ENCODE peak calls at places on chromosomes 6 and 20, in ten cellular contexts. One of them, this sample, is unnamed.

GRCh38 chr6:35014786-35015185 is 125.7 kb downstream of the ANKS1A start:
- DNase-seq in C1 segment of cervical spinal cord: no peak
- DNase-seq in activated CD4-positive, alpha-beta T cell treated with anti-CD3 and anti-CD28 coated beads, Interleukin-2, amount 10 ng/mL, durations not matched to agents 7 days and 5 days: no peak
- DNase-seq in NCI-H510A treated with DMSO at 0.1 percent for 48 hours: no peak
- DNase-seq in GF-D8: no peak
- DNase-seq in RWPE1: peak
- DNase-seq in activated CD4-positive, alpha-beta memory T cell treated with anti-CD3 and anti-CD28 coated beads for 36 hours: no peak
- DNase-seq in KBM-7: no peak
- DNase-seq in NCI-H1417: no peak
- DNase-seq in RCC 7860: peak
- DNase-seq in this sample: peak

GRCh38 chr6:683742-684440 is 9.0 kb downstream of the EXOC2 start:
- DNase-seq in KBM-7: peak
- DNase-seq in GF-D8: peak
- DNase-seq in NCI-H1417: peak
- DNase-seq in NCI-H510A treated with DMSO at 0.1 percent for 48 hours: peak
- DNase-seq in activated CD4-positive, alpha-beta T cell treated with anti-CD3 and anti-CD28 coated beads, Interleukin-2, amount 10 ng/mL, durations not matched to agents 7 days and 5 days: peak
- DNase-seq in activated CD4-positive, alpha-beta memory T cell treated with anti-CD3 and anti-CD28 coated beads for 36 hours: no peak
- DNase-seq in RCC 7860: peak
- DNase-seq in C1 segment of cervical spinal cord: no peak
- DNase-seq in RWPE1: no peak
- DNase-seq in this sample: no peak

GRCh38 chr6:169498887-169499513 is 202.8 kb downstream of the WDR27 start:
- DNase-seq in NCI-H510A treated with DMSO at 0.1 percent for 48 hours: no peak
- DNase-seq in activated CD4-positive, alpha-beta T cell treated with anti-CD3 and anti-CD28 coated beads, Interleukin-2, amount 10 ng/mL, durations not matched to agents 7 days and 5 days: no peak
- DNase-seq in RCC 7860: no peak
- DNase-seq in C1 segment of cervical spinal cord: no peak
- DNase-seq in NCI-H1417: no peak
- DNase-seq in RWPE1: no peak
- DNase-seq in KBM-7: no peak
- DNase-seq in activated CD4-positive, alpha-beta memory T cell treated with anti-CD3 and anti-CD28 coated beads for 36 hours: no peak
- DNase-seq in GF-D8: no peak
- DNase-seq in this sample: no peak

GRCh38 chr20:46572181-46572580 is 21.7 kb upstream of the OCSTAMP start:
- DNase-seq in KBM-7: no peak
- DNase-seq in RWPE1: no peak
- DNase-seq in RCC 7860: no peak
- DNase-seq in activated CD4-positive, alpha-beta memory T cell treated with anti-CD3 and anti-CD28 coated beads for 36 hours: no peak
- DNase-seq in NCI-H510A treated with DMSO at 0.1 percent for 48 hours: no peak
- DNase-seq in NCI-H1417: peak
- DNase-seq in GF-D8: no peak
- DNase-seq in activated CD4-positive, alpha-beta T cell treated with anti-CD3 and anti-CD28 coated beads, Interleukin-2, amount 10 ng/mL, durations not matched to agents 7 days and 5 days: no peak
- DNase-seq in C1 segment of cervical spinal cord: peak
- DNase-seq in this sample: no peak

GRCh38 chr6:147227770-147228320 is 23.6 kb downstream of the STXBP5 start:
- DNase-seq in activated CD4-positive, alpha-beta T cell treated with anti-CD3 and anti-CD28 coated beads, Interleukin-2, amount 10 ng/mL, durations not matched to agents 7 days and 5 days: no peak
- DNase-seq in C1 segment of cervical spinal cord: no peak
- DNase-seq in GF-D8: no peak
- DNase-seq in NCI-H1417: no peak
- DNase-seq in NCI-H510A treated with DMSO at 0.1 percent for 48 hours: no peak
- DNase-seq in activated CD4-positive, alpha-beta memory T cell treated with anti-CD3 and anti-CD28 coated beads for 36 hours: no peak
- DNase-seq in RCC 7860: no peak
- DNase-seq in KBM-7: no peak
- DNase-seq in RWPE1: no peak
- DNase-seq in this sample: no peak

GRCh38 chr6:103017878-103018277 is 1624.4 kb downstream of the GRIK2 start:
- DNase-seq in KBM-7: no peak
- DNase-seq in C1 segment of cervical spinal cord: no peak
- DNase-seq in activated CD4-positive, alpha-beta memory T cell treated with anti-CD3 and anti-CD28 coated beads for 36 hours: no peak
- DNase-seq in GF-D8: no peak
- DNase-seq in RWPE1: no peak
- DNase-seq in RCC 7860: no peak
- DNase-seq in activated CD4-positive, alpha-beta T cell treated with anti-CD3 and anti-CD28 coated beads, Interleukin-2, amount 10 ng/mL, durations not matched to agents 7 days and 5 days: no peak
- DNase-seq in NCI-H510A treated with DMSO at 0.1 percent for 48 hours: no peak
- DNase-seq in NCI-H1417: no peak
- DNase-seq in this sample: no peak

GRCh38 chr6:158783851-158784250 is 35.3 kb downstream of the EZR start:
- DNase-seq in RCC 7860: no peak
- DNase-seq in activated CD4-positive, alpha-beta memory T cell treated with anti-CD3 and anti-CD28 coated beads for 36 hours: no peak
- DNase-seq in C1 segment of cervical spinal cord: no peak
- DNase-seq in NCI-H1417: no peak
- DNase-seq in RWPE1: no peak
- DNase-seq in NCI-H510A treated with DMSO at 0.1 percent for 48 hours: no peak
- DNase-seq in KBM-7: no peak
- DNase-seq in activated CD4-positive, alpha-beta T cell treated with anti-CD3 and anti-CD28 coated beads, Interleukin-2, amount 10 ng/mL, durations not matched to agents 7 days and 5 days: no peak
- DNase-seq in GF-D8: no peak
- DNase-seq in this sample: no peak

GRCh38 chr20:14657231-14657630 is 319.8 kb upstream of the FLRT3 start:
- DNase-seq in activated CD4-positive, alpha-beta T cell treated with anti-CD3 and anti-CD28 coated beads, Interleukin-2, amount 10 ng/mL, durations not matched to agents 7 days and 5 days: no peak
- DNase-seq in RCC 7860: no peak
- DNase-seq in GF-D8: no peak
- DNase-seq in NCI-H1417: peak
- DNase-seq in RWPE1: no peak
- DNase-seq in NCI-H510A treated with DMSO at 0.1 percent for 48 hours: no peak
- DNase-seq in activated CD4-positive, alpha-beta memory T cell treated with anti-CD3 and anti-CD28 coated beads for 36 hours: no peak
- DNase-seq in C1 segment of cervical spinal cord: no peak
- DNase-seq in KBM-7: no peak
- DNase-seq in this sample: no peak

GRCh38 chr6:43855247-43855646 is 85.2 kb downstream of the VEGFA start:
- DNase-seq in RCC 7860: no peak
- DNase-seq in RWPE1: no peak
- DNase-seq in activated CD4-positive, alpha-beta memory T cell treated with anti-CD3 and anti-CD28 coated beads for 36 hours: no peak
- DNase-seq in KBM-7: no peak
- DNase-seq in NCI-H1417: no peak
- DNase-seq in C1 segment of cervical spinal cord: no peak
- DNase-seq in NCI-H510A treated with DMSO at 0.1 percent for 48 hours: no peak
- DNase-seq in GF-D8: no peak
- DNase-seq in activated CD4-positive, alpha-beta T cell treated with anti-CD3 and anti-CD28 coated beads, Interleukin-2, amount 10 ng/mL, durations not matched to agents 7 days and 5 days: no peak
- DNase-seq in this sample: no peak

GRCh38 chr6:53244532-53244931 is 95.9 kb upstream of the GCM1 start:
- DNase-seq in C1 segment of cervical spinal cord: no peak
- DNase-seq in RCC 7860: no peak
- DNase-seq in GF-D8: no peak
- DNase-seq in NCI-H510A treated with DMSO at 0.1 percent for 48 hours: no peak
- DNase-seq in RWPE1: no peak
- DNase-seq in KBM-7: no peak
- DNase-seq in NCI-H1417: no peak
- DNase-seq in activated CD4-positive, alpha-beta memory T cell treated with anti-CD3 and anti-CD28 coated beads for 36 hours: no peak
- DNase-seq in activated CD4-positive, alpha-beta T cell treated with anti-CD3 and anti-CD28 coated beads, Interleukin-2, amount 10 ng/mL, durations not matched to agents 7 days and 5 days: no peak
- DNase-seq in this sample: no peak

GRCh38 chr20:33992923-33993799 is 550 bp upstream of the RALY start:
- DNase-seq in KBM-7: peak
- DNase-seq in activated CD4-positive, alpha-beta memory T cell treated with anti-CD3 and anti-CD28 coated beads for 36 hours: peak
- DNase-seq in RCC 7860: peak
- DNase-seq in NCI-H510A treated with DMSO at 0.1 percent for 48 hours: peak
- DNase-seq in NCI-H1417: peak
- DNase-seq in GF-D8: peak
- DNase-seq in RWPE1: peak
- DNase-seq in C1 segment of cervical spinal cord: peak
- DNase-seq in activated CD4-positive, alpha-beta T cell treated with anti-CD3 and anti-CD28 coated beads, Interleukin-2, amount 10 ng/mL, durations not matched to agents 7 days and 5 days: peak
- DNase-seq in this sample: peak

GRCh38 chr6:159929819-159930218 is 39.0 kb downstream of the MAS1 start:
- DNase-seq in NCI-H510A treated with DMSO at 0.1 percent for 48 hours: peak
- DNase-seq in activated CD4-positive, alpha-beta T cell treated with anti-CD3 and anti-CD28 coated beads, Interleukin-2, amount 10 ng/mL, durations not matched to agents 7 days and 5 days: peak
- DNase-seq in activated CD4-positive, alpha-beta memory T cell treated with anti-CD3 and anti-CD28 coated beads for 36 hours: peak
- DNase-seq in C1 segment of cervical spinal cord: no peak
- DNase-seq in NCI-H1417: peak
- DNase-seq in RWPE1: no peak
- DNase-seq in KBM-7: no peak
- DNase-seq in RCC 7860: peak
- DNase-seq in GF-D8: no peak
- DNase-seq in this sample: no peak

GRCh38 chr6:9699890-9700289 is 715.0 kb downstream of the TFAP2A start:
- DNase-seq in activated CD4-positive, alpha-beta T cell treated with anti-CD3 and anti-CD28 coated beads, Interleukin-2, amount 10 ng/mL, durations not matched to agents 7 days and 5 days: no peak
- DNase-seq in GF-D8: no peak
- DNase-seq in KBM-7: no peak
- DNase-seq in RWPE1: no peak
- DNase-seq in NCI-H510A treated with DMSO at 0.1 percent for 48 hours: no peak
- DNase-seq in C1 segment of cervical spinal cord: no peak
- DNase-seq in NCI-H1417: peak
- DNase-seq in RCC 7860: peak
- DNase-seq in activated CD4-positive, alpha-beta memory T cell treated with anti-CD3 and anti-CD28 coated beads for 36 hours: no peak
- DNase-seq in this sample: no peak

GRCh38 chr6:87914637-87915395 is 132.8 kb upstream of the SPACA1 start:
- DNase-seq in RCC 7860: no peak
- DNase-seq in NCI-H510A treated with DMSO at 0.1 percent for 48 hours: no peak
- DNase-seq in GF-D8: no peak
- DNase-seq in KBM-7: no peak
- DNase-seq in C1 segment of cervical spinal cord: no peak
- DNase-seq in RWPE1: no peak
- DNase-seq in activated CD4-positive, alpha-beta memory T cell treated with anti-CD3 and anti-CD28 coated beads for 36 hours: no peak
- DNase-seq in NCI-H1417: no peak
- DNase-seq in activated CD4-positive, alpha-beta T cell treated with anti-CD3 and anti-CD28 coated beads, Interleukin-2, amount 10 ng/mL, durations not matched to agents 7 days and 5 days: peak
- DNase-seq in this sample: no peak

GRCh38 chr6:125858427-125859320 is 67.9 kb downstream of the NCOA7 start:
- DNase-seq in RWPE1: peak
- DNase-seq in NCI-H510A treated with DMSO at 0.1 percent for 48 hours: no peak
- DNase-seq in GF-D8: peak
- DNase-seq in activated CD4-positive, alpha-beta memory T cell treated with anti-CD3 and anti-CD28 coated beads for 36 hours: peak
- DNase-seq in RCC 7860: peak
- DNase-seq in C1 segment of cervical spinal cord: peak
- DNase-seq in KBM-7: no peak
- DNase-seq in NCI-H1417: no peak
- DNase-seq in activated CD4-positive, alpha-beta T cell treated with anti-CD3 and anti-CD28 coated beads, Interleukin-2, amount 10 ng/mL, durations not matched to agents 7 days and 5 days: peak
- DNase-seq in this sample: no peak

GRCh38 chr20:1332749-1333300 is 3.9 kb upstream of the SDCBP2 start:
- DNase-seq in NCI-H510A treated with DMSO at 0.1 percent for 48 hours: no peak
- DNase-seq in NCI-H1417: no peak
- DNase-seq in KBM-7: no peak
- DNase-seq in activated CD4-positive, alpha-beta memory T cell treated with anti-CD3 and anti-CD28 coated beads for 36 hours: peak
- DNase-seq in activated CD4-positive, alpha-beta T cell treated with anti-CD3 and anti-CD28 coated beads, Interleukin-2, amount 10 ng/mL, durations not matched to agents 7 days and 5 days: no peak
- DNase-seq in RCC 7860: no peak
- DNase-seq in C1 segment of cervical spinal cord: no peak
- DNase-seq in GF-D8: no peak
- DNase-seq in RWPE1: no peak
- DNase-seq in this sample: no peak

GRCh38 chr6:149889321-149889720 is 8.6 kb downstream of the RAET1E start:
- DNase-seq in activated CD4-positive, alpha-beta memory T cell treated with anti-CD3 and anti-CD28 coated beads for 36 hours: no peak
- DNase-seq in NCI-H510A treated with DMSO at 0.1 percent for 48 hours: no peak
- DNase-seq in C1 segment of cervical spinal cord: no peak
- DNase-seq in activated CD4-positive, alpha-beta T cell treated with anti-CD3 and anti-CD28 coated beads, Interleukin-2, amount 10 ng/mL, durations not matched to agents 7 days and 5 days: no peak
- DNase-seq in NCI-H1417: no peak
- DNase-seq in GF-D8: no peak
- DNase-seq in RWPE1: no peak
- DNase-seq in RCC 7860: no peak
- DNase-seq in KBM-7: no peak
- DNase-seq in this sample: no peak

GRCh38 chr6:169738972-169739529 is 12.3 kb downstream of the DYNLT2 start:
- DNase-seq in NCI-H510A treated with DMSO at 0.1 percent for 48 hours: no peak
- DNase-seq in GF-D8: no peak
- DNase-seq in C1 segment of cervical spinal cord: no peak
- DNase-seq in KBM-7: no peak
- DNase-seq in activated CD4-positive, alpha-beta T cell treated with anti-CD3 and anti-CD28 coated beads, Interleukin-2, amount 10 ng/mL, durations not matched to agents 7 days and 5 days: no peak
- DNase-seq in NCI-H1417: no peak
- DNase-seq in RCC 7860: no peak
- DNase-seq in activated CD4-positive, alpha-beta memory T cell treated with anti-CD3 and anti-CD28 coated beads for 36 hours: no peak
- DNase-seq in RWPE1: no peak
- DNase-seq in this sample: no peak

GRCh38 chr20:47605673-47606413 is 104.2 kb downstream of the NCOA3 start:
- DNase-seq in GF-D8: no peak
- DNase-seq in NCI-H510A treated with DMSO at 0.1 percent for 48 hours: peak
- DNase-seq in KBM-7: no peak
- DNase-seq in RWPE1: no peak
- DNase-seq in activated CD4-positive, alpha-beta memory T cell treated with anti-CD3 and anti-CD28 coated beads for 36 hours: no peak
- DNase-seq in activated CD4-positive, alpha-beta T cell treated with anti-CD3 and anti-CD28 coated beads, Interleukin-2, amount 10 ng/mL, durations not matched to agents 7 days and 5 days: no peak
- DNase-seq in NCI-H1417: no peak
- DNase-seq in C1 segment of cervical spinal cord: no peak
- DNase-seq in RCC 7860: no peak
- DNase-seq in this sample: no peak

GRCh38 chr6:143401636-143402370 is 48.7 kb downstream of the ADAT2 start:
- DNase-seq in GF-D8: no peak
- DNase-seq in activated CD4-positive, alpha-beta T cell treated with anti-CD3 and anti-CD28 coated beads, Interleukin-2, amount 10 ng/mL, durations not matched to agents 7 days and 5 days: no peak
- DNase-seq in C1 segment of cervical spinal cord: no peak
- DNase-seq in RCC 7860: no peak
- DNase-seq in NCI-H510A treated with DMSO at 0.1 percent for 48 hours: no peak
- DNase-seq in activated CD4-positive, alpha-beta memory T cell treated with anti-CD3 and anti-CD28 coated beads for 36 hours: no peak
- DNase-seq in RWPE1: no peak
- DNase-seq in KBM-7: no peak
- DNase-seq in NCI-H1417: no peak
- DNase-seq in this sample: no peak

GRCh38 chr6:107716688-107717089 is 107.4 kb downstream of the SCML4 start:
- DNase-seq in C1 segment of cervical spinal cord: no peak
- DNase-seq in activated CD4-positive, alpha-beta T cell treated with anti-CD3 and anti-CD28 coated beads, Interleukin-2, amount 10 ng/mL, durations not matched to agents 7 days and 5 days: peak
- DNase-seq in RCC 7860: peak
- DNase-seq in NCI-H1417: no peak
- DNase-seq in GF-D8: peak
- DNase-seq in NCI-H510A treated with DMSO at 0.1 percent for 48 hours: no peak
- DNase-seq in activated CD4-positive, alpha-beta memory T cell treated with anti-CD3 and anti-CD28 coated beads for 36 hours: peak
- DNase-seq in KBM-7: peak
- DNase-seq in RWPE1: no peak
- DNase-seq in this sample: peak

GRCh38 chr6:16420715-16421461 is 182.5 kb downstream of the GMPR start:
- DNase-seq in C1 segment of cervical spinal cord: no peak
- DNase-seq in NCI-H1417: no peak
- DNase-seq in NCI-H510A treated with DMSO at 0.1 percent for 48 hours: no peak
- DNase-seq in RCC 7860: no peak
- DNase-seq in RWPE1: no peak
- DNase-seq in GF-D8: peak
- DNase-seq in activated CD4-positive, alpha-beta T cell treated with anti-CD3 and anti-CD28 coated beads, Interleukin-2, amount 10 ng/mL, durations not matched to agents 7 days and 5 days: peak
- DNase-seq in KBM-7: no peak
- DNase-seq in activated CD4-positive, alpha-beta memory T cell treated with anti-CD3 and anti-CD28 coated beads for 36 hours: peak
- DNase-seq in this sample: no peak

GRCh38 chr20:38089500-38089899 is 56.0 kb downstream of the RPRD1B start:
- DNase-seq in NCI-H1417: no peak
- DNase-seq in NCI-H510A treated with DMSO at 0.1 percent for 48 hours: no peak
- DNase-seq in KBM-7: no peak
- DNase-seq in RWPE1: no peak
- DNase-seq in activated CD4-positive, alpha-beta T cell treated with anti-CD3 and anti-CD28 coated beads, Interleukin-2, amount 10 ng/mL, durations not matched to agents 7 days and 5 days: no peak
- DNase-seq in RCC 7860: no peak
- DNase-seq in activated CD4-positive, alpha-beta memory T cell treated with anti-CD3 and anti-CD28 coated beads for 36 hours: no peak
- DNase-seq in GF-D8: no peak
- DNase-seq in C1 segment of cervical spinal cord: no peak
- DNase-seq in this sample: no peak

This sample was measured in RKO.